ENCODE peak calls at places on chromosomes 1 and 21, in four cellular contexts. K is GM12878, L is GM12892, Y is H1. B is an unnamed sample.

GRCh38 chr1:25631750-25632495 is 15.3 kb downstream of the MAN1C1 start:
- DNase-seq in Y (no peak), L (no peak), K (no peak), B (no peak)

GRCh38 chr1:26148887-26149286 is 10.0 kb upstream of the FAM110D start:
- DNase-seq in Y (no peak), K (no peak), L (no peak), B (no peak)

GRCh38 chr1:31788825-31789256 is 24.7 kb upstream of the ADGRB2 start:
- DNase-seq in L (no peak), Y (no peak), K (peak; percentile 19), B (no peak)

GRCh38 chr1:239224100-239224499 is 162.3 kb upstream of the CHRM3 start:
- DNase-seq in L (no peak), K (no peak), Y (no peak), B (no peak)

GRCh38 chr1:235205687-235206086 is 44.6 kb upstream of the RBM34 start:
- DNase-seq in K (no peak), Y (no peak), L (no peak), B (no peak)

GRCh38 chr21:44618504-44618903 is 6.6 kb downstream of the KRTAP10-8 start:
- DNase-seq in L (no peak), K (no peak), Y (no peak), B (no peak)

GRCh38 chr1:155085504-155086181 is 7.0 kb downstream of the EFNA3 start:
- DNase-seq in L (no peak), Y (no peak), K (no peak), B (no peak)

GRCh38 chr1:220521755-220522154 is 6.2 kb upstream of the MARK1 start:
- DNase-seq in L (no peak), K (no peak), Y (no peak), B (no peak)

GRCh38 chr1:17239420-17239819 is 9.5 kb upstream of the PADI3 start:
- DNase-seq in Y (peak; percentile 39), K (peak; percentile 32), L (peak; percentile 62), B (peak; percentile 58)

GRCh38 chr1:55089683-55090082 is 50.3 kb downstream of the PCSK9 start:
- DNase-seq in Y (no peak), L (no peak), K (no peak), B (no peak)

GRCh38 chr1:220798338-220798737 is 11.6 kb downstream of the MTARC1 start:
- DNase-seq in Y (no peak), K (no peak), L (no peak), B (no peak)

GRCh38 chr1:104797982-104798381 is 1048.3 kb downstream of the AMY1C start:
- DNase-seq in L (no peak), Y (no peak), K (no peak), B (no peak)

GRCh38 chr1:19862944-19863343 is 19.3 kb upstream of the OTUD3 start:
- DNase-seq in Y (no peak), L (no peak), K (no peak), B (no peak)

GRCh38 chr1:91885331-91885715 is 628 bp downstream of the TGFBR3 start:
- DNase-seq in Y (no peak), K (no peak), L (peak; percentile 21), B (peak; percentile 22)

GRCh38 chr1:96424882-96425281 is 296.7 kb upstream of the PTBP2 start:
- DNase-seq in L (no peak), Y (no peak), K (no peak), B (no peak)

GRCh38 chr1:100038401-100039306 is 68.9 kb downstream of the SLC35A3 start:
- DNase-seq in L (peak; percentile 40), K (no peak), Y (no peak), B (peak; percentile 28)

GRCh38 chr1:1347663-1348419 is 1.4 kb downstream of the DVL1 start:
- DNase-seq in K (no peak), L (no peak), Y (no peak), B (no peak)

GRCh38 chr1:20359451-20360330 is 69.0 kb downstream of the VWA5B1 start:
- DNase-seq in Y (no peak), K (no peak), L (no peak), B (no peak)

GRCh38 chr1:20666804-20667203 is 5.6 kb upstream of the DDOST start:
- DNase-seq in L (no peak), Y (no peak), K (peak; percentile 7), B (no peak)

GRCh38 chr1:58986996-58987767 is 203.3 kb upstream of the JUN start:
- DNase-seq in Y (no peak), K (no peak), L (no peak), B (no peak)

GRCh38 chr1:231420959-231421615 is 1.0 kb downstream of the EGLN1 start:
- DNase-seq in Y (no peak), K (no peak), L (peak; percentile 24), B (peak; percentile 17)

DNA sequence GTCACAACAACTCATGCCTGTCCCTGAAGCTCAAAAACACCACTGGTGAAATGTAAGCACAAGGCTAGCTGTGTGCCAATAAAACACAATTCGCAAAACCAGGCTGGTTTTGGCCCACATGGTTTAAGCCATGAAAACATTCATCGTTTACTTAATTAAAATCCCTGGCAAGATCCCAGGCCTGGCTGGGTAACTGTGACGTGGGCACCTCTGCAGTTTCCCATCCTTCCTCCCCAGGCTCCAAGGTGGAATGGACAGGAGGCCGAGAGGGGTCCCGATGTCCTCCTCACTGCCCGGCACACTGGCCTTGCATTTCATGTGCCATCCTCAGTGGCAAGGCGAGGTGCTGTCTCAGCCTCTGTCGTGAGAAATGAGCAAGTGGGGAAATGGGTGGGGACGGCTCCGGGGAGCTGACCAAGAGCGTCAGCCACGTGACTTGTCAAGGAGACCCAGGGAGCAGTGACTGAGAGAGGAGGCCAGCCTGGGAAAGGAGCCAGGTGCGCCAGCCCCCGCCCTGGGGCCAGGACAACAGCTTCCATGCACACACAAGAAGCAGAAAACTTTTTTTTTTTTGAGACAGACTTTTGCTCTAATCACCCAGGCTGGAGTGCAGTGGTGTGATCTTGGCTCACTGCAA is 153.1 kb upstream of the RAB4A start:
- DNase-seq in L (no peak), Y (no peak), K (no peak), B (no peak)
- TF ChIP-seq POLR2A in L (no peak), Y (no peak), K (no peak), B (no peak)

GRCh38 chr1:53662951-53663350 is 76.0 kb downstream of the GLIS1 start:
- DNase-seq in Y (no peak), L (no peak), K (no peak), B (no peak)

GRCh38 chr1:53666566-53666965 is 72.4 kb downstream of the GLIS1 start:
- DNase-seq in Y (no peak), L (no peak), K (no peak), B (no peak)

GRCh38 chr1:53661496-53661895 is 77.5 kb downstream of the GLIS1 start:
- DNase-seq in K (no peak), L (no peak), Y (no peak), B (no peak)

GRCh38 chr1:53665996-53666395 is 73.0 kb downstream of the GLIS1 start:
- DNase-seq in L (no peak), K (no peak), Y (no peak), B (no peak)

GRCh38 chr1:53663525-53664300 is 75.3 kb downstream of the GLIS1 start:
- DNase-seq in L (no peak), Y (no peak), K (no peak), B (no peak)
- TF ChIP-seq TAF1 in L (no peak), Y (no peak), K (no peak), B (no peak)

GRCh38 chr1:236524142-236524891 is 535 bp downstream of the LGALS8 start:
- DNase-seq in K (peak; percentile 75), L (peak; percentile 53), Y (no peak), B (peak; percentile 53)
- TF ChIP-seq POLR2A in K (peak; percentile 65), L (peak; percentile 33), Y (peak; percentile 39), B (peak; percentile 61)

GRCh38 chr21:31644648-31645047 is 14.8 kb upstream of the SOD1 start:
- DNase-seq in L (no peak), K (no peak), Y (no peak), B (no peak)

GRCh38 chr21:31650930-31651329 is 8.6 kb upstream of the SOD1 start:
- DNase-seq in L (no peak), K (no peak), Y (no peak), B (no peak)

DNA sequence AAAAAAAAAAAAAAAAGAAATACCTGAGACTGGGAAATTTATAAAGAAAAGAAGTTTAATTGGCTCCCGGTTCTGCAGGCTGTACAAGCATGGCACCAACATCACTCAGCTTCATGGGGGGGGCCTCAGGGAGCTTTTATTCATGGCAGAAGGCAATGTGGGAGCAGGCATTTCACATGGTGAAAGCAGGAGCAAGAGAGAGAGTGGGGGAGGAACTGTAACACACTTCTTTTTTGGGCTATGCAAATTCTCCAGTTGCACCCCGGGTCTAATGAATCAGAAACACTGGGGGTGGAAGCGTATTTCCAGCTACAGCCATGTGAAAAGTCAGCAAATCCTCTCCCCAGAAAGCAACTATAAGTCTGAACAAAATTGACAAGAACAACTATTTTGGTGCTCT is 11.8 kb upstream of the SOD1 start:
- DNase-seq in L (no peak), K (peak; percentile 42), Y (no peak), B (no peak)
- TF ChIP-seq TAF1 in L (no peak), K (no peak), Y (no peak), B (no peak)

GRCh38 chr1:203009185-203009584 is 2.0 kb downstream of the TMEM183A start:
- DNase-seq in Y (no peak), L (no peak), K (no peak), B (no peak)

GRCh38 chr1:203001986-203002385 is 5.2 kb upstream of the TMEM183A start:
- DNase-seq in L (no peak), Y (no peak), K (no peak), B (no peak)

GRCh38 chr1:203002951-203003350 is 4.2 kb upstream of the TMEM183A start:
- DNase-seq in L (no peak), K (no peak), Y (no peak), B (no peak)

GRCh38 chr1:203011582-203011981 is 4.4 kb downstream of the TMEM183A start:
- DNase-seq in Y (no peak), K (no peak), L (no peak), B (no peak)

GRCh38 chr1:203006948-203007871 is at the start of gene TMEM183A:
- DNase-seq in K (peak; percentile 92), L (peak; percentile 74), Y (peak; percentile 90), B (peak; percentile 74)
- TF ChIP-seq POLR2A in K (peak; percentile 95), L (peak; percentile 96), Y (peak; percentile 98), B (peak; percentile 98)

GRCh38 chr1:12341667-12342066 is 111.8 kb downstream of the VPS13D start:
- DNase-seq in Y (no peak), L (no peak), K (no peak), B (no peak)

GRCh38 chr1:12339410-12339809 is 109.6 kb downstream of the VPS13D start:
- DNase-seq in K (no peak), L (no peak), Y (no peak), B (no peak)

GRCh38 chr1:12338793-12339192 is 109.0 kb downstream of the VPS13D start:
- DNase-seq in L (no peak), K (no peak), Y (no peak), B (no peak)

GRCh38 chr1:12338017-12338416 is 108.2 kb downstream of the VPS13D start:
- DNase-seq in K (no peak), L (no peak), Y (no peak), B (no peak)

DNA sequence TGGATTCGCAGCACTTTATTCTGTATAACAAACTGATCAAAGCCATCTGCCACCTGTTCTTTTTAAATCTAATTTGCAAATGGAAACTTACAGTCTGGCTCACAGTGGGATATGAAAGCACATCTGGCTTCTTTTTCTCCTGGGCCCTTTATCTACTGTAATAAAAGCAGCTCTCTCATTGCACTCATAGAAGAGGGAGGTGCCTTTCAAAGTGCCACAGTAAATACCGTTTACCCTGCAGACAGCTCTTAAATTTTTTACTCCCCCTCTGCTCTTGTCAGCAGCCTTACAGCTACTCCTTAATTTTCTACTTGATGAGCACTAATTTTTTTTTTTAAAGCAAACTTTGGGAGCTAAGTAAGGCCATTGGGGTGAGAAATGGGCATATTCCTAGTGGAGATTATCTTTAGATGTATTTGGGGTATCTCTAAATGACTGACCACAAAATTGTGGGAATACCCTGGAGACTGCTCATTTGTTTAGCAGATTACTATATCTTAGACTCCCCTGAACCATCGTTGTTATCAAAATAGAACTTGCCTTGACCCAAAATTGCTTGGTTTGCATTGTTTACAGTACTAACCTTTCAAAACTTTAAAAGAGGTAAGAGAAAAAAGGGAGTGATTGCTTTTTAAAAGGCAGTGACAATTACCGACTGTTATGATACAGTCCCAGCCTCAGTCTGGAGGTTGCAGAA is 110.2 kb downstream of the VPS13D start:
- DNase-seq in Y (no peak), K (no peak), L (no peak), B (no peak)
- TF ChIP-seq TAF1 in Y (no peak), K (no peak), L (no peak), B (no peak)